ENCODE peak calls at places on chromosomes 5 and 9, in eight cellular contexts. Z is hypothalamus; J is activated naive CD8-positive, alpha-beta T cell treated with anti-CD3 and anti-CD28 coated beads, Interleukin-2, amount 50 U/mL, for 24 hours; G is CD4-positive, CD25-positive, alpha-beta regulatory T cell; K is globus pallidus; A is endothelial cell; O is cardiac fibroblast; F is HFF-Myc. S is an unnamed sample.

GRCh38 chr9:14303526-14303925 is 10.4 kb downstream of the NFIB start:
- DNase-seq in Z (peak), J (no peak), G (no peak), K (peak), A (no peak), O (no peak), F (no peak), S (peak)

GRCh38 chr5:149466457-149466972 is 84.7 kb downstream of the CSNK1A1 start:
- DNase-seq in Z (no peak), J (no peak), G (no peak), K (no peak), A (no peak), O (no peak), F (peak), S (peak)

GRCh38 chr9:109063765-109064164 is 50.5 kb upstream of the CTNNAL1 start:
- DNase-seq in Z (no peak), J (no peak), G (no peak), K (no peak), A (no peak), O (peak), F (peak), S (no peak)

GRCh38 chr9:70563437-70564204 is 149.2 kb upstream of the KLF9 start:
- DNase-seq in Z (no peak), J (peak), G (peak), K (peak), A (no peak), O (peak), F (no peak), S (peak)

GRCh38 chr9:136259517-136259813 is 13.9 kb upstream of the QSOX2 start:
- DNase-seq in Z (no peak), J (no peak), G (no peak), K (no peak), A (no peak), O (no peak), F (no peak), S (no peak)

GRCh38 chr9:94801242-94801641 is 74.7 kb downstream of the AOPEP start:
- DNase-seq in Z (no peak), J (no peak), G (no peak), K (no peak), A (no peak), O (no peak), F (no peak), S (no peak)

GRCh38 chr9:114499941-114500528 is 5.2 kb downstream of the WHRN start:
- DNase-seq in Z (no peak), J (no peak), G (no peak), K (peak), A (no peak), O (no peak), F (no peak), S (no peak)

GRCh38 chr9:113299800-113300292 is 3.3 kb downstream of the RNF183 start:
- DNase-seq in Z (no peak), J (no peak), G (no peak), K (peak), A (no peak), O (peak), F (no peak), S (peak)

GRCh38 chr9:19102181-19102630 is 498 bp downstream of the HAUS6 start:
- DNase-seq in Z (no peak), J (peak), G (no peak), K (peak), A (peak), O (peak), F (no peak), S (no peak)

GRCh38 chr9:93698140-93698908 is 121.9 kb downstream of the PHF2 start:
- DNase-seq in Z (no peak), J (no peak), G (no peak), K (no peak), A (no peak), O (no peak), F (no peak), S (no peak)

GRCh38 chr9:38091310-38092199 is 22.5 kb upstream of the SHB start:
- DNase-seq in Z (no peak), J (no peak), G (no peak), K (no peak), A (no peak), O (no peak), F (no peak), S (no peak)

S was measured in Ammon's horn.